ENCODE peak calls at places on chromosome 19, in nine cellular contexts. V is fibroblast of pulmonary artery; F is CD4-positive, CD25-positive, alpha-beta regulatory T cell; K is activated naive CD4-positive, alpha-beta T cell treated with Interleukin-2 at 50 U/mL for 16 hours; D is stimulated activated CD4-positive, alpha-beta T cell treated with anti-CD3 and anti-CD28 coated beads, Interleukin-4, amount 100 ng/mL, for 48 hours; S is AG04450; B is central memory CD4-positive, alpha-beta T cell; I is activated CD4-positive, alpha-beta memory T cell treated with anti-CD3 and anti-CD28 coated beads for 36 hours; N is fibroblast of gingiva. H is an unnamed sample.

GRCh38 chr19:510606-511100 is 3.4 kb downstream of the TPGS1 start:
- DNase-seq in F (peak), V (peak), B (peak), S (peak), K (peak), N (peak), I (peak), D (peak), H (peak)

GRCh38 chr19:41298327-41298964 is 11.5 kb upstream of the CCDC97 start:
- DNase-seq in F (no peak), V (peak), N (peak), I (peak), D (no peak), B (peak), K (peak), S (peak), H (no peak)

GRCh38 chr19:2478756-2479555 is 3.0 kb downstream of the GADD45B start:
- DNase-seq in F (peak), D (no peak), I (peak), N (peak), V (peak), K (peak), B (peak), S (no peak), H (peak)

GRCh38 chr19:47267350-47267759 is 7.3 kb upstream of the INAFM1 start:
- DNase-seq in K (no peak), B (no peak), V (no peak), F (no peak), D (no peak), I (no peak), N (peak), S (no peak), H (no peak)

GRCh38 chr19:17289489-17289888 is 7.8 kb downstream of the ANKLE1 start:
- DNase-seq in S (peak), F (no peak), D (peak), K (peak), I (peak), V (peak), B (no peak), N (peak), H (peak)

GRCh38 chr19:44848805-44849457 is 2.8 kb downstream of the NECTIN2 start:
- DNase-seq in V (no peak), B (no peak), D (no peak), K (no peak), F (no peak), N (no peak), S (no peak), I (no peak), H (no peak)

GRCh38 chr19:48845384-48845783 is 9.1 kb upstream of the HSD17B14 start:
- DNase-seq in F (no peak), V (no peak), K (no peak), B (no peak), N (no peak), I (no peak), D (no peak), S (no peak), H (no peak)

GRCh38 chr19:8028951-8029491 is 23.5 kb upstream of the CCL25 start:
- DNase-seq in K (no peak), S (no peak), N (no peak), I (no peak), F (no peak), D (no peak), V (peak), B (no peak), H (no peak)

GRCh38 chr19:7500811-7501450 is 12.1 kb upstream of the PEX11G start:
- DNase-seq in K (peak), F (no peak), I (peak), B (no peak), S (no peak), V (no peak), D (peak), N (no peak), H (no peak)

GRCh38 chr19:49157445-49158224 is at the start of gene TRPM4:
- DNase-seq in F (no peak), I (peak), S (no peak), B (no peak), V (peak), K (peak), N (peak), D (peak), H (peak)

H was measured in effector CD8-positive, alpha-beta T cell.